ENCODE peak calls at places on chromosomes 5 and 9, in seven cellular contexts. W is left ventricle myocardium inferior, K is OCI-LY7, V is colonic mucosa, M is testis, F is A549, N is hepatocyte. E is an unnamed sample. For H3K4me1, the result is how much of the 10 kb centered on the place peaks cover.

GRCh38 chr5:129852747-129853352 is 51.4 kb upstream of the CHSY3 start:
- DNase-seq in W (peak), K (peak), V (peak), M (peak), F (peak), N (peak), E (peak)

GRCh38 chr9:29514336-29514735 is 1941.1 kb upstream of the C9orf72 start:
- DNase-seq in W (no peak), K (no peak), V (no peak), M (no peak), F (peak), N (no peak), E (no peak)

GRCh38 chr5:154242442-154242841 is 51.9 kb downstream of the GALNT10 start:
- DNase-seq in W (no peak), K (no peak), V (no peak), M (no peak), F (no peak), N (no peak), E (no peak)

GRCh38 chr5:106167766-106168165 is 1503.0 kb downstream of the EFNA5 start:
- DNase-seq in W (no peak), K (no peak), V (no peak), M (no peak), F (no peak), N (no peak), E (no peak)

GRCh38 chr9:93232388-93232965 is 48.5 kb downstream of the WNK2 start:
- DNase-seq in W (no peak), K (no peak), V (no peak), M (no peak), F (no peak), N (no peak), E (no peak)

GRCh38 chr9:134633362-134634142 is 8.1 kb upstream of the COL5A1 start:
- DNase-seq in W (peak), K (no peak), V (no peak), M (no peak), F (no peak), N (no peak), E (no peak)

GRCh38 chr9:113220467-113221002 is 542 bp downstream of the FKBP15 start:
- DNase-seq in W (no peak), K (peak), V (peak), M (no peak), F (no peak), N (no peak), E (no peak)

GRCh38 chr5:138352071-138352721 is at the start of gene KDM3B:
- DNase-seq in W (peak), K (peak), V (peak), M (peak), F (peak), N (peak), E (peak)

GRCh38 chr5:174384509-174384947 is 339.0 kb downstream of the NSG2 start:
- DNase-seq in W (no peak), K (no peak), V (no peak), M (no peak), F (no peak), N (peak), E (no peak)

GRCh38 chr5:65198777-65199120 is 283.0 kb downstream of the ADAMTS6 start:
- DNase-seq in W (no peak), K (no peak), V (no peak), M (no peak), F (peak), N (no peak), E (no peak)

GRCh38 chr5:346229-346935 is 24.9 kb downstream of the AHRR start:
- DNase-seq in W (no peak), K (no peak), V (no peak), M (peak), F (no peak), N (no peak), E (no peak)

GRCh38 chr9:125437771-125438221 is 176.2 kb downstream of the GAPVD1 start:
- DNase-seq in W (no peak), K (no peak), V (no peak), M (no peak), F (no peak), N (no peak), E (no peak)

GRCh38 chr9:125442471-125442870 is 180.8 kb downstream of the GAPVD1 start:
- DNase-seq in W (no peak), K (no peak), V (no peak), M (no peak), F (no peak), N (no peak), E (no peak)

GRCh38 chr9:125439434-125440272 is 178.0 kb downstream of the GAPVD1 start:
- DNase-seq in W (no peak), K (no peak), V (no peak), M (no peak), F (no peak), N (no peak), E (no peak)

GRCh38 chr9:125438506-125439433 is 177.1 kb downstream of the GAPVD1 start:
- DNase-seq in W (no peak), K (no peak), V (no peak), M (no peak), F (no peak), N (no peak), E (no peak)

DNA sequence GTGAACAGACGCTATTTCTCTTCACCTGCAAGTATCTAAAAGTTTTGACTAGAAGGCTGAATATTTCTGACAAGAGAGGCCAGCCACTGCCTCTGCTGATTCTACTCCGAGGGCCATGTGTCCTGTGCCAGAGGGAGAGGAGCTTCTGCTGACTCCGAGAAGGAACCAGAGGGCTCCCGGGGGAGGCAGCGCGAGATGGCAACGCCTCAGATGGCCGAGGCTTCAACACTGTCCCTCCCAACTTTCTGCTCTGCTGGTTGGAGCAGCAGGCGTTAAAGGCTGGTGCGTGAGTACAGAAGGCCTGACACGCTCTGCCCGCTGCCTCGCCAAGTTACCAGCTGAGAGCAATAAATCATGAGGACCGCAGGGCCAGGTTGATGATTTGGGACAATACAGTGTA is 178.8 kb downstream of the GAPVD1 start:
- DNase-seq in W (no peak), K (no peak), V (no peak), M (no peak), F (no peak), N (no peak), E (no peak)
- TF ChIP-seq CTCF in W (no peak), K (no peak), V (no peak), M (no peak), F (no peak), N (no peak), E (no peak)

DNA sequence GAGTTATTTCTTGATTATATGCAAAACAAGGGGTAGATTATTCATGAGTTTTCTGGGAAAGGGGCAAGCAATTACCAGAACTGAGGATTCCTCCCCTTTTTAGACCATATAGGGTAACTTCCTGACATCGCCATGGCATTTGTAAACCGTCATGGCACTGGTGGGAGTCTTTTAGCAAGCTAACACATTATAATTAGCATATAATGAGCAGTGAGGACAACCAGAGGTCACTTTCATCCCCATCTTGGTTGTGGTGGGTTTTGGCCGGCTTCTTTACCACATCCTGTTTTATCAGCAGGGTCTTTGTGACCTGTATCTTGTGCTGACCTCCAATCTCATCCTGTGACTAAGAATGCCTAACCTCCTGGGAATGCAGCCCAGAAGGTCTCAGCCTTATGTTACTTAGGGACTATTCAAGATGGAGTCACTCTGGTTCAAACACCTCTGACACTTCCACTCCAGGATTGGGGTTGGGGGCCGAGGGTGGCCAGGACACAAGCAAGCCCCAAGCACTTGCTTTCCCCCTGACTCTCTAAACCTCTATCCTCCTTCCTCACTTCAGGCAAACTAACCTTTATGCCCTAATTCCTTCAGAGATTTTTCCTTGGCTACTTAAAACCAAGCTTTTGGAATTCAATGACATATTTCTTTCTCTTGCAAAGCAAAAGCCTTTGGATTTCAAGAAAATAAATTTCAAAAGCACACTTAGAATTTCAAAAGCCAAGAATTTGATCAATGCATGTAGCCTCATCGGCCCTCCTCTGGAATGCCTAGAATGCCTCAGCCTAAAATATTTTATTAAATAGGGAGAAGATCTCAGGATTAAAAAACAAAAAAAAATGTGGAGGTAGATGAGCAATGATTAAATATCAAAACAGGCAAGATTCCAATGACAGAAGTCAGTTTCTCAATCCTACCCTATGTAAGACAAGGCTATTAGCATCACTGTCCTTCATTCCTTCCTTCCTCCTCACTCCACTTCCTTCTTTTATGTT is 168.7 kb downstream of the CDH6 start:
- DNase-seq in W (no peak), K (no peak), V (no peak), M (no peak), F (no peak), N (no peak), E (no peak)
- H3K4me1 ChIP-seq in W (under half), K (under half), V (under half), M (under half), F (under half), N (under half), E (under half)

DNA sequence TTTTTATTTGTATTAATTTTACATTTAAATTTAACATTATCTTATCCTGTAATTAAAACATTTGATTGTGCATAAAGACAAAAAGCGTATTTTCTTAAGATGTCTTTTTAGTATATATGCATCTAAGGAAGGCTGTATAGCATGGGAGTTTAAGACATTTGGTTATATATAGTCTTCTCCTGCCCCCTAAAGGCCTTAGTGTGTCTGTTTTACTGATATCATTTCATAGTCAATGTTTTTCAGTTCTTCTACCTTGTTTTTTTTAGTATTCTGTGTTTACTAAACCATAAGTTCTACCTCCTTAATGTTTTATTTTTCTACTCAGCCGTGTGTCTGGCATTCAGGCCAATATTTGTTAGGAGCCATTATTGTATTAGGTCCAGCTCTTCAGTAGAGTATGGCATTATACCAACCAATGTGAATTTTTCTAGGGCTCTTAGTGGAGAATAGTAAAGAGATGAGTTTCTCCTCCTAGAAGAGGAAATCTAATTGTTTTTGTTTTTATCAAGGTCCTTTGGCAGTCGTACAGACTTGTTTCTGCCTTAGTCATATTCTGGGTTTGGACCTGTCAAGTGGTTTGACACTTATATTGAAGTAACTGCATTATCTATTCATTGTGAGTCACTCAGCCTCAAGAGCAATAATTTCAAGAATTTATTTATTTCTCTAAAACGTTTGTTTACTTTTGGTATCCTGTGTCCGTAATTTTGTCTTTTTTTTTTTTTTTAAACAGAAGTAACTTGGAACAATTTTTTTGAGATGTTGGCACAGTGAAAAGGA is 74.8 kb downstream of the SLF1 start:
- DNase-seq in W (no peak), K (peak), V (no peak), M (no peak), F (peak), N (peak), E (no peak)
- TF ChIP-seq CTCF in W (peak), K (peak), V (no peak), M (no peak), F (peak), N (peak), E (no peak)

DNA sequence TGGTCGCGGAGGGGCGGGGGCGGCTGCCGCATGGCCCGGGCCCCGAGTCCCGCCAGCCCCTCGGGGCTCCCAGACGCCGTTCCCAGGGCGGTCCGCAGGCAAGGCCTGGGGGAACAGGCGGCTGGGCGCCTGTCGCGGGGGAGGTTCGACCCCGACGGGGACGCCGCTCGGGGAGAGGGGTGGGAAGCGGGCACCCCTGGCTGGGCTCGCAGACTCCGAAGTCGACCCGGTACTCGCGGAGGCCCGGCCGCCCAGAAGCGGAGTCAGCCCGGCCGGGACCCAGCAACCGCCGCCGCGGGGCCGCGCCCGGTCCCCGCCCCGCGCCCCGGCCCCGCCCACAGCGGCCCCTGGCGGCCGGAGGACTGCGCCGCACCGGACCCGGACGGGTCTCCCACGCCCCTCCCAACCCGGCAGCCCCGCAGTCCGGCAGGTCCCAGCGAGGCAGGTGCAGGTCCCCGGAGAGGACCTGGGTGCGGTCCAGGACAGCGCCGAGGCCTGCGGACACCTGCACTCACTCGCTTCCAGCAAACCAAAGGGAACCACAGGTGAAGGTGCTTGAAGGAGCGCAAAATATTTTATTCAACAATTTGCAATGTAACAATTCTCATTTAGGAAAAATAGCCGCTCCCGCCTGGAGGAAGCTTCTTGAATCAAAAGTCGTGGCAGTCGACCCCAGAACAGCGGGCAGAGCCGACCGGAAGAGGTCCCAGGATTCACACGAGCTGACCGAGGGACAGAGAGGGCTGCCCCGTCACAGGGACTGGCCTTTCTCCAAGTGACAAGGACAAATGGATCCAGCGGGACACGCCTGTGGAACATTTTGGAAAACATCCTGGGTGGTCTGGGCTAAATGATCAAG is at the start of gene INPP5E:
- DNase-seq in W (peak), K (peak), V (peak), M (peak), F (peak), N (peak), E (no peak)
- H3K4me1 ChIP-seq in W (under half), K (under half), V (under half), M (under half), F (under half), N (under half), E (under half)

DNA sequence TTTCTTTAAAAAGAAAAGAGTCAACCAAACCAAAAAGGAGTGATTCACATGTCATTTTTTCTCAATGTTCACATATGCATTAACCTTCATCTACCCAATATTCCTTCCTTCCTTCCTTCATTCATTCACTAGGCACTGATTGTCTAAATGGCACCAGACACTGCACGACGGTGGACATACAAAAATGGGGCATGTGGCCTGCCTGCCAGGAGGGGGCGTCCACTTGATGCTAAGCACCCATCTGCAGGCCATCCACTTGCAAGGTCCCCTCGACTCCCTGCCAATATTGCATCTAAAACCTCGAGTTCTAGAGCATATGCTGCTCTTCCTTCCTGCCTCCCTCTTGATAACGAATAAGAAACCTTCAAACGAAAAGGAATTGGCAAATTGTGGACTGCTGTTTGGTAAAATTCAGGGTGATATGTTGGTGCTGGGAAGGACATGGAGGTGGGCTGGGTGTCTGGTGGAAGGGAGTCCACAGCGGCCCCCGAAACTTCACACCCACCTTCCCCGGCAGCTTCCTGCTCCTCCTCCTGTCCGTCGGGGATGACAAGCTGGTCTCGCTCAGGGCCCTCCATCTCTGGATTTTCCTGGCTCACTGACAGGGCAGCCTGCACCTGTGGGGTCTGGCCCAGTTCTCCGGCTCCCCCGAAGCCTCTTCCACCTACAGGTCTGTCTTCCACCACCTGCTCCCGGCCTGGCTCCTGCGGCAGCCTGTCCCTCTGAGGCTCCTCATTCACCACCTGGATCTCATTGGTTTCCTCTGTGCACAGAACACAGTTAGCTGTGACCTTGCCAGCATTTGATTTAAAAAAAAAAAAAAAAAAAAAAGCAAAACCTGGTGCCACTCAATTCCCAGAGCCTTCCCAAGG is 64.3 kb downstream of the GOLM1 start:
- DNase-seq in W (no peak), K (peak), V (peak), M (no peak), F (peak), N (peak), E (no peak)
- TF ChIP-seq CTCF in W (peak), K (peak), V (peak), M (no peak), F (peak), N (peak), E (no peak)

DNA sequence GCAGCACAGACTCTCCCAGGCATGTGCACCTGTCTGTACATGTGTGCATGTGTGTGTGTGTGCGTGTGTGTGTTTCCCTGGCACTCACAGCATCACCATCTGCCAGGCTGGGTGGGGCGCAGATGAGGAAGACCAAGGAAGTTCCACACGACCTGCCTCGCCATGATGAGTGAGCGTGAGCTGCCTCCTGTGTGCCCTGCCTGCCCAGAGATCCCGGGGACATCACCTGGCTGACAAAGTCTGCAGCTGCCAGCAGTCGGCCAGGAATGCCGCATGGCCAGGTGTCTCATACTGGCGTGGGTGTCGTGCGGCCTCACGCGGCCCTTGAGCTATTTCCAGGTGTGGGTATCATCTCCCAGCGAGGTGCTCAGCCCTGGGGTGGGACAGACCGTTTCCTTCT is 3.9 kb upstream of the GPSM1 start:
- DNase-seq in W (no peak), K (no peak), V (no peak), M (no peak), F (no peak), N (no peak), E (no peak)
- H3K4me1 ChIP-seq in W (under half), K (under half), V (under half), M (under half), F (under half), N (under half), E (under half)

DNA sequence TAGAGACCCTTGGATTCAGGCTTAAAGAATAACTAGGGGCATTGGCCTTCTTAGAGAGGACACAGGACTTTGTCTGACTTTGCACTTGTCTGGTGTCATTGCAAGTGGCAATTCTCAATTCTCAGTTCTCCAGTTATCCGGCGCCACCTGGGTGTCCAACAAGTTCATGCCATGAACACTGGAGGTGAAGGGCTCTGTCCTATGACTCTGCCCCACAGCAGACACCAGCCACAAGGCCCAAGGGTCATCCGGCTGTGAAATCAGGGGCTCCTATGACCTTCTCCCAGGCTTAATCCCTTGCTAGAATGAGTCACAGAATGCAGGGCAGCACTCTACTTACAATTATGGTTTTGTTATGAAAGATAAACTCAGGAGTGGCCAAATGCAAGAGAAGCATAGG is 391.9 kb downstream of the GADD45G start:
- DNase-seq in W (no peak), K (peak), V (peak), M (no peak), F (peak), N (peak), E (no peak)
- TF ChIP-seq CTCF in W (no peak), K (no peak), V (no peak), M (no peak), F (peak), N (peak), E (no peak)